ENCODE peak calls at places on chromosomes 13 and 19, in seven cellular contexts. A, W, O, S, X, H and Z are unnamed samples.

GRCh38 chr19:13172335-13173128 is 22.3 kb downstream of the IER2 start:
- DNase-seq in S (no peak), O (no peak), H (no peak), W (peak), A (peak), X (peak), Z (peak)

GRCh38 chr13:40206241-40207109 is 460.0 kb downstream of the FOXO1 start:
- DNase-seq in H (peak), X (no peak), A (peak), S (no peak), W (no peak), O (no peak), Z (no peak)

GRCh38 chr19:8690753-8691539 is 7.6 kb downstream of the ACTL9 start:
- DNase-seq in H (no peak), O (no peak), X (no peak), S (no peak), W (no peak), A (no peak), Z (no peak)

GRCh38 chr19:47112166-47112663 is 1.4 kb downstream of the ZC3H4 start:
- DNase-seq in W (peak), S (peak), X (peak), H (peak), A (peak), O (peak), Z (peak)

GRCh38 chr19:38389957-38390924 is 1.7 kb downstream of the SPRED3 start:
- DNase-seq in W (no peak), X (no peak), A (no peak), S (no peak), H (no peak), O (no peak), Z (no peak)

GRCh38 chr13:73505487-73505886 is 446.7 kb downstream of the KLF5 start:
- DNase-seq in H (no peak), X (no peak), W (no peak), S (no peak), A (no peak), O (no peak), Z (no peak)

GRCh38 chr19:56133858-56134654 is 7.0 kb upstream of the ZNF444 start:
- DNase-seq in O (no peak), X (no peak), H (no peak), A (peak), W (no peak), S (peak), Z (no peak)

GRCh38 chr13:98436379-98436909 is 140.5 kb downstream of the STK24 start:
- DNase-seq in X (no peak), A (no peak), O (no peak), W (no peak), S (no peak), H (no peak), Z (no peak)

GRCh38 chr13:55013051-55013450 is 1984.4 kb downstream of the OLFM4 start:
- DNase-seq in X (no peak), H (no peak), W (no peak), S (no peak), O (no peak), A (no peak), Z (no peak)

GRCh38 chr13:94384217-94384905 is 95.1 kb downstream of the DCT start:
- DNase-seq in S (no peak), O (no peak), A (no peak), H (no peak), X (no peak), W (no peak), Z (no peak)

GRCh38 chr19:17797397-17798201 is 2.7 kb downstream of the B3GNT3 start:
- DNase-seq in A (no peak), W (no peak), X (peak), O (no peak), S (no peak), H (no peak), Z (no peak)

GRCh38 chr13:63853816-63854215 is 2438.2 kb upstream of the PCDH20 start:
- DNase-seq in H (no peak), X (no peak), A (no peak), O (no peak), S (no peak), W (no peak), Z (no peak)

GRCh38 chr19:34085336-34085735 is 87.0 kb upstream of the LSM14A start:
- DNase-seq in X (no peak), W (no peak), O (no peak), A (no peak), S (no peak), H (no peak), Z (no peak)